ENCODE peak calls at places on chromosome 13, in four cellular contexts. F is Panc1; G is CD8-positive, alpha-beta memory T cell; D is left ventricle myocardium inferior. Z is an unnamed sample.

GRCh38 chr13:72850959-72851677 is 69.2 kb downstream of the PIBF1 start:
- DNase-seq in D (no peak), G (no peak), F (no peak), Z (peak; percentile 46)

GRCh38 chr13:103250071-103250470 is 183.9 kb upstream of the SLC10A2 start:
- DNase-seq in D (no peak), G (no peak), F (no peak), Z (no peak)

GRCh38 chr13:31631071-31631470 is 108.3 kb upstream of the RXFP2 start:
- DNase-seq in D (no peak), F (no peak), G (no peak), Z (no peak)

GRCh38 chr13:50188696-50189095 is 173.5 kb downstream of the KCNRG start:
- DNase-seq in D (no peak), F (no peak), G (no peak), Z (no peak)

GRCh38 chr13:72062566-72062965 is 195.6 kb upstream of the DACH1 start:
- DNase-seq in D (peak; percentile 14), F (no peak), G (no peak), Z (no peak)

GRCh38 chr13:93561553-93561952 is 334.9 kb downstream of the GPC6 start:
- DNase-seq in G (no peak), D (no peak), F (no peak), Z (no peak)

GRCh38 chr13:76758738-76759137 is 127.5 kb downstream of the KCTD12 start:
- DNase-seq in G (no peak), D (no peak), F (no peak), Z (no peak)

GRCh38 chr13:51453959-51454703 is 1.3 kb upstream of the INTS6 start:
- DNase-seq in G (no peak), D (peak; percentile 24), F (no peak), Z (no peak)

GRCh38 chr13:51192348-51192747 is 29.9 kb upstream of the FAM124A start:
- DNase-seq in G (no peak), F (no peak), D (no peak), Z (no peak)

GRCh38 chr13:112690242-112690943 is 555 bp downstream of the ATP11A start:
- DNase-seq in F (no peak), G (peak; percentile 28), D (peak; percentile 62), Z (no peak)

GRCh38 chr13:51269039-51269438 is 46.8 kb downstream of the FAM124A start:
- DNase-seq in D (no peak), F (no peak), G (no peak), Z (no peak)

GRCh38 chr13:75226755-75227435 is 255.1 kb downstream of the TBC1D4 start:
- DNase-seq in G (no peak), F (no peak), D (no peak), Z (peak; percentile 44)

GRCh38 chr13:48647625-48648024 is 6.1 kb upstream of the CYSLTR2 start:
- DNase-seq in G (no peak), D (no peak), F (no peak), Z (no peak)

DNA sequence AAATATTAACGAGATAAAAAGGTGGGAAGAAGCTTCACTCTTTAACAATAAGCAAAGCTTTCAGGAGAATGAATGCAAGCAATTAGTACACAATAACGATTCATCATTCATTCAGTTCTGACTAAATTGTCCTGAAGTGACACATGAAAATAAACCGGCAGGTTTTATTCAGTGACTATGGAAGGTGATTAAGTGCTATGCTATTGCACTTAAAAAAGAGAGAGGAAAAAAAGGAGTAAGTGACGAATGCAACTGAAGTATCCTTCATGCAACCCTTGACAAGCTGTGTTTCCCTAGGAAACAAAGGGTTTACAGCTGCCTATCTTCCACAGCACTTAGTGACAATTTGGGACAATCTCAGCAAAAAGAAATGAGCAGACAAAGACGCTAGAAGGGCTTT is 1.4 kb downstream of the LIG4 start:
- DNase-seq in D (no peak), G (no peak), F (no peak), Z (no peak)
- H3K4me3 ChIP-seq in D (peak overlapping the region; percentile 60), G (no peak overlapping the region), F (peak overlapping the region; percentile 37), Z (peak overlapping the region; percentile 57)

DNA sequence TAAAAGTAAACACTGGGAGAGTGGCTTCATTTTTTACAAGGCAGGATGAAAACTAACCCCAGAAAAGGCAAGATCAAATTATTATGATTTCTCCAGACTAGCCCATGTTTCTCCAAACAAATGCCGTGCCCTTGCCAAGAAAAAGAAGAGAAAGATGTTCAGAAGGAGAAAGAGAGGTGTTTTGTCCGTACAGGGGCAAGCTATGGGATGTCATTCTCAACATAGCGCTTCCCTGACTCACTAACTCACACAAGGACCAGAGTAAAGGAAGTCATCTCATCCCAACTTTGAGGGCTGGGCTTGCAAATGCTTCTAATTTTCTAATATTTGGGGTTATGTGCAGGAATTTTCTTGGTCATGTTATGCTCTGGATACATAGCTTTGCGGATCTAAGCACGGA is 224.2 kb upstream of the MAB21L1 start:
- DNase-seq in D (no peak), F (no peak), G (no peak), Z (no peak)
- H3K4me3 ChIP-seq in D (no peak overlapping the region), F (no peak overlapping the region), G (no peak overlapping the region), Z (no peak overlapping the region)

GRCh38 chr13:28620011-28620830 is 38.7 kb upstream of the POMP start:
- DNase-seq in D (no peak), F (no peak), G (no peak), Z (no peak)

GRCh38 chr13:28622286-28622685 is 36.6 kb upstream of the POMP start:
- DNase-seq in F (no peak), D (peak; percentile 38), G (no peak), Z (no peak)

GRCh38 chr13:28621439-28621838 is 37.5 kb upstream of the POMP start:
- DNase-seq in G (no peak), F (no peak), D (no peak), Z (no peak)

GRCh38 chr13:28613562-28613961 is 45.4 kb upstream of the POMP start:
- DNase-seq in G (no peak), F (no peak), D (no peak), Z (no peak)

GRCh38 chr13:28618595-28618994 is 40.3 kb upstream of the POMP start:
- DNase-seq in D (no peak), F (no peak), G (no peak), Z (peak; percentile 44)
- H3K4me3 ChIP-seq in D (peak overlapping the region; percentile 45), F (no peak overlapping the region), G (no peak overlapping the region), Z (no peak overlapping the region)

GRCh38 chr13:53683608-53684007 is 655.0 kb downstream of the OLFM4 start:
- DNase-seq in G (no peak), F (no peak), D (no peak), Z (no peak)

GRCh38 chr13:53683146-53683545 is 654.5 kb downstream of the OLFM4 start:
- DNase-seq in G (no peak), D (no peak), F (no peak), Z (no peak)
- H3K4me3 ChIP-seq in G (no peak overlapping the region), D (no peak overlapping the region), F (no peak overlapping the region), Z (no peak overlapping the region)

DNA sequence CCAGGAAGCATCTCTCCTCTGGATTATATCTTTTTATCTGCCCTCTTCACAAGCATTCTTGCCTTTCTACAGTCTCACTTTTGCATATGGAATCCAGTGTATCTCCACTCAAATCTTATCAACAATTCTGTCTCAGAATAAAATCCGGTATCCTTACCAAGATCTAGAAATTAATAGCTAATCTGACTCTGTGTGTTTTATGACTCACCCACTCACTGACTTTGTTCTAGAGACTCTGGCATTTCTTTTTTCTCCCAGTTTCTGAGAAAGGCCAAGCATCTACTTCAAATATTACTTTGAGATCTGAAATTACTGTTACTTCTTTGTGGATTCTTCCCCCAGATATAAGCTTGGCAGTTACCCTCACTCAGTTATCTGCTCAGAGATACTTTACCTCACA is 913.5 kb upstream of the ATXN8OS start:
- DNase-seq in F (no peak), D (no peak), G (no peak), Z (no peak)
- H3K4me3 ChIP-seq in F (no peak overlapping the region), D (no peak overlapping the region), G (no peak overlapping the region), Z (no peak overlapping the region)

GRCh38 chr13:113856716-113857065 is 7.2 kb downstream of the GAS6 start:
- DNase-seq in G (no peak), F (no peak), D (no peak), Z (no peak)

GRCh38 chr13:113857531-113858195 is 6.2 kb downstream of the GAS6 start:
- DNase-seq in G (no peak), F (no peak), D (no peak), Z (peak; percentile 73)

GRCh38 chr13:113854238-113855011 is 9.5 kb downstream of the GAS6 start:
- DNase-seq in D (peak; percentile 61), G (no peak), F (no peak), Z (no peak)

GRCh38 chr13:113855012-113855921 is 8.6 kb downstream of the GAS6 start:
- DNase-seq in G (no peak), D (peak; percentile 52), F (no peak), Z (no peak)

GRCh38 chr13:113855931-113856715 is 7.8 kb downstream of the GAS6 start:
- DNase-seq in D (no peak), F (no peak), G (no peak), Z (no peak)
- H3K4me3 ChIP-seq in D (peak overlapping the region; percentile 35), F (no peak overlapping the region), G (no peak overlapping the region), Z (no peak overlapping the region)

Z was measured in upper lobe of left lung.